ENCODE peak calls at places on chromosomes 2 and 18, in six cellular contexts. B is AG04449; O is CD14-positive monocyte; R is stomach; N is CD4-positive, alpha-beta T cell; E is GM13977. I is an unnamed sample.

GRCh38 chr2:117917223-117917917 is 96.5 kb downstream of the CCDC93 start:
- DNase-seq in B (no peak), O (no peak), R (no peak), N (no peak), E (no peak), I (no peak)

GRCh38 chr18:44725300-44726096 is 44.8 kb downstream of the SETBP1 start:
- DNase-seq in B (no peak), O (peak; percentile 64), R (no peak), N (peak; percentile 55), E (no peak), I (peak; percentile 82)

GRCh38 chr2:180564051-180564450 is 416.4 kb upstream of the UBE2E3 start:
- DNase-seq in B (no peak), O (no peak), R (no peak), N (no peak), E (no peak), I (no peak)

GRCh38 chr18:59517446-59518171 is 158.5 kb upstream of the LMAN1 start:
- DNase-seq in B (no peak), O (no peak), R (no peak), N (no peak), E (no peak), I (no peak)

GRCh38 chr2:219019436-219019835 is 21.9 kb downstream of the CFAP65 start:
- DNase-seq in B (no peak), O (no peak), R (no peak), N (no peak), E (no peak), I (no peak)

GRCh38 chr2:213125646-213126347 is 25.6 kb downstream of the IKZF2 start:
- DNase-seq in B (no peak), O (no peak), R (no peak), N (no peak), E (no peak), I (no peak)

GRCh38 chr2:68708629-68709028 is 26.0 kb upstream of the ARHGAP25 start:
- DNase-seq in B (no peak), O (no peak), R (no peak), N (no peak), E (no peak), I (no peak)

GRCh38 chr2:1686784-1687105 is 57.6 kb downstream of the PXDN start:
- DNase-seq in B (no peak), O (no peak), R (no peak), N (no peak), E (no peak), I (no peak)

GRCh38 chr2:7450188-7451156 is 533.3 kb downstream of the RNF144A start:
- DNase-seq in B (no peak), O (no peak), R (no peak), N (no peak), E (no peak), I (peak; percentile 92)

GRCh38 chr2:67565761-67566160 is 168.6 kb downstream of the ETAA1 start:
- DNase-seq in B (no peak), O (no peak), R (peak; percentile 51), N (no peak), E (no peak), I (no peak)

GRCh38 chr2:223488814-223489213 is 113.3 kb downstream of the SCG2 start:
- DNase-seq in B (no peak), O (no peak), R (no peak), N (no peak), E (no peak), I (no peak)

GRCh38 chr2:64143154-64144056 is 815 bp downstream of the PELI1 start:
- DNase-seq in B (no peak), O (no peak), R (no peak), N (peak; percentile 14), E (peak; percentile 21), I (peak; percentile 37)

GRCh38 chr2:191221666-191222065 is 23.5 kb upstream of the MYO1B start:
- DNase-seq in B (no peak), O (no peak), R (no peak), N (no peak), E (no peak), I (no peak)

GRCh38 chr18:903703-904102 is 968 bp upstream of the ADCYAP1 start:
- DNase-seq in B (no peak), O (no peak), R (peak; percentile 35), N (no peak), E (peak; percentile 50), I (peak; percentile 72)

GRCh38 chr18:47997338-47997780 is 66.9 kb upstream of the SMAD2 start:
- DNase-seq in B (no peak), O (no peak), R (no peak), N (no peak), E (no peak), I (peak; percentile 62)
- TF ChIP-seq CTCF in B (peak; percentile 28), O (peak; percentile 50), R (no peak), N (no peak), E (peak; percentile 42), I (peak; percentile 73)

GRCh38 chr2:27973592-27973991 is 83.1 kb downstream of the BABAM2 start:
- DNase-seq in B (no peak), O (no peak), R (no peak), N (no peak), E (no peak), I (no peak)
- TF ChIP-seq CTCF in B (peak; percentile 27), O (peak; percentile 15), R (no peak), N (no peak), E (no peak), I (no peak)

GRCh38 chr2:73776869-73777519 is 2.9 kb downstream of the DUSP11 start:
- DNase-seq in B (no peak), O (no peak), R (no peak), N (no peak), E (no peak), I (no peak)

GRCh38 chr2:73776381-73776780 is 3.5 kb downstream of the DUSP11 start:
- DNase-seq in B (no peak), O (no peak), R (no peak), N (no peak), E (no peak), I (no peak)

GRCh38 chr2:73779472-73780241 is at the start of gene DUSP11:
- DNase-seq in B (peak; percentile 42), O (peak; percentile 94), R (peak; percentile 98), N (peak; percentile 95), E (peak; percentile 93), I (peak; percentile 100)

GRCh38 chr2:73780242-73780582 is 309 bp upstream of the DUSP11 start:
- DNase-seq in B (no peak), O (no peak), R (no peak), N (no peak), E (no peak), I (no peak)
- TF ChIP-seq CTCF in B (no peak), O (peak; percentile 52), R (no peak), N (peak; percentile 40), E (no peak), I (no peak)

GRCh38 chr2:6214471-6214870 is 522.3 kb downstream of the SOX11 start:
- DNase-seq in B (no peak), O (no peak), R (no peak), N (no peak), E (no peak), I (no peak)
- TF ChIP-seq CTCF in B (no peak), O (no peak), R (no peak), N (no peak), E (no peak), I (no peak)

GRCh38 chr2:129708221-129708967 is 271.1 kb upstream of the RAB6C start:
- DNase-seq in B (no peak), O (no peak), R (no peak), N (no peak), E (no peak), I (no peak)
- TF ChIP-seq CTCF in B (no peak), O (no peak), R (no peak), N (no peak), E (peak; percentile 21), I (no peak)

GRCh38 chr2:186780701-186781316 is 68.2 kb downstream of the ZSWIM2 start:
- DNase-seq in B (no peak), O (no peak), R (no peak), N (no peak), E (peak; percentile 5), I (no peak)
- TF ChIP-seq CTCF in B (no peak), O (no peak), R (no peak), N (no peak), E (peak; percentile 43), I (no peak)

GRCh38 chr18:77055429-77056310 is 76.9 kb downstream of the MBP start:
- DNase-seq in B (no peak), O (peak; percentile 77), R (peak; percentile 43), N (no peak), E (peak; percentile 36), I (peak; percentile 38)

GRCh38 chr18:77054288-77054605 is 78.3 kb downstream of the MBP start:
- DNase-seq in B (no peak), O (no peak), R (no peak), N (no peak), E (no peak), I (peak; percentile 60)

GRCh38 chr18:77056399-77057015 is 76.1 kb downstream of the MBP start:
- DNase-seq in B (no peak), O (no peak), R (no peak), N (no peak), E (no peak), I (no peak)

GRCh38 chr18:77053616-77054287 is 78.8 kb downstream of the MBP start:
- DNase-seq in B (no peak), O (no peak), R (no peak), N (no peak), E (no peak), I (no peak)

DNA sequence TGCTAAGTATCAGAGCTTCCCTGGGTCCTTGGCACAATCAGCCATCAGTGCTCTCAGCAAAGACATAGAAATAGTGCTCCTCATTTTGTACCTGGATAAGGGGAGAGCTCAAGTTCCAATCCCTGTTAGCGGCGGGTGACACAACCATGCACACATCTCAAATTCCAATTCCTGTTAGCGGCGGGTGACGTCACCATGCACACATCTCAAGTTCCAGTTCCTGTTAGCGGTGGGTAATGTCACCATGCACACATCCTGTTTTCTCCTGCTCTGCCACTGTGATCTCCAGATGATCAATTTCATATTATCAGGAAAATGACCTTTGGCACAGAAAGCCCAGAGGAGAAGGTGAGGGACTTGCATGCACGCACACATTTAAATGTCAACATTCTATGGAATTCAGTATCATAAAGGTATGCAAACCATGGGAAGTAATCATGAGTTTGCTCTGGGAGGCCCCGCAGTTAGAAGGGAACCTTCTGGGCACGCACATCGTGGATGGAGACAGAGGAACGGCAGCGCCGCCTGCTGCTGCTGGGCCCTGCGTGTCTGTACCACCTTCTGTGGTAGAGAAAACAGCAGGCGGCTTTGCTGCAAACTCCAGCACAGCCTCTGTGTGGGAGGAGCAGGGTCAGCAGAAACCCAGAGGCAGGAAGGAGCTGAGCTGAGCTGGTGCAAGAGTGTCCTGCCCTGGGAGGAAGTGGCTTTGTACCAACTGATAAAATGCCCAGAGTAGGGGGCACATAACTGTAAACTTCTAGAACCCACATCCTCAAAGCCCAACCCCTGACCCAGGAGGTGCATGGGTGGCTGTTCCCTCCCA is 77.8 kb downstream of the MBP start:
- DNase-seq in B (no peak), O (peak; percentile 92), R (peak; percentile 82), N (peak; percentile 73), E (peak; percentile 86), I (peak; percentile 92)
- TF ChIP-seq CTCF in B (peak; percentile 81), O (peak; percentile 70), R (peak; percentile 35), N (peak; percentile 79), E (peak; percentile 82), I (peak; percentile 42)

I was measured in activated CD8-positive, alpha-beta T cell treated with anti-CD3 and anti-CD28 coated beads for 36 hours.